ENCODE peak calls at places on chromosomes 13 and 19, in four cellular contexts. One of them, this sample, is unnamed.

GRCh38 chr19:38932425-38933179 is 1.9 kb downstream of the MRPS12 start:
- DNase-seq in kidney glomerular epithelial cell: no peak
- DNase-seq in Caco-2: no peak
- DNase-seq in Ammon's horn: no peak
- DNase-seq in this sample: no peak

GRCh38 chr19:734716-735115 is 16.2 kb upstream of the MISP start:
- DNase-seq in Caco-2: no peak
- DNase-seq in Ammon's horn: no peak
- DNase-seq in kidney glomerular epithelial cell: peak; percentile 59
- DNase-seq in this sample: no peak

GRCh38 chr13:41492432-41493267 is 35.3 kb downstream of the RGCC start:
- DNase-seq in Ammon's horn: no peak
- DNase-seq in kidney glomerular epithelial cell: no peak
- DNase-seq in Caco-2: no peak
- DNase-seq in this sample: no peak

GRCh38 chr13:73610799-73611592 is 523.2 kb downstream of the KLF12 start:
- DNase-seq in kidney glomerular epithelial cell: no peak
- DNase-seq in Ammon's horn: no peak
- DNase-seq in Caco-2: no peak
- DNase-seq in this sample: peak; percentile 63

GRCh38 chr19:14761607-14762006 is 16.8 kb downstream of the ADGRE2 start:
- DNase-seq in kidney glomerular epithelial cell: no peak
- DNase-seq in Ammon's horn: no peak
- DNase-seq in Caco-2: no peak
- DNase-seq in this sample: no peak

GRCh38 chr13:52599853-52600603 is 42.2 kb upstream of the HNRNPA1L2 start:
- DNase-seq in Caco-2: peak; percentile 52
- DNase-seq in kidney glomerular epithelial cell: peak; percentile 1
- DNase-seq in Ammon's horn: peak; percentile 42
- DNase-seq in this sample: peak; percentile 32

GRCh38 chr13:20191902-20192469 is 752 bp downstream of the GJB2 start:
- DNase-seq in Caco-2: no peak
- DNase-seq in kidney glomerular epithelial cell: peak; percentile 10
- DNase-seq in Ammon's horn: no peak
- DNase-seq in this sample: peak; percentile 56

GRCh38 chr13:96994030-96994848 is at the start of gene OXGR1:
- DNase-seq in kidney glomerular epithelial cell: peak; percentile 23
- DNase-seq in Caco-2: no peak
- DNase-seq in Ammon's horn: peak; percentile 29
- DNase-seq in this sample: no peak

GRCh38 chr13:39016789-39017188 is 21.1 kb downstream of the PROSER1 start:
- DNase-seq in Ammon's horn: peak; percentile 72
- DNase-seq in kidney glomerular epithelial cell: peak; percentile 25
- DNase-seq in Caco-2: no peak
- DNase-seq in this sample: peak; percentile 37

GRCh38 chr13:111551421-111551820 is 231.0 kb downstream of the TEX29 start:
- DNase-seq in kidney glomerular epithelial cell: no peak
- DNase-seq in Ammon's horn: no peak
- DNase-seq in Caco-2: no peak
- DNase-seq in this sample: no peak

GRCh38 chr19:38388310-38389100 is at the start of gene SPRED3:
- DNase-seq in kidney glomerular epithelial cell: peak; percentile 62
- DNase-seq in Ammon's horn: peak; percentile 46
- DNase-seq in Caco-2: peak; percentile 66
- DNase-seq in this sample: no peak

GRCh38 chr13:80923907-80924306 is 583.0 kb upstream of the SPRY2 start:
- DNase-seq in Caco-2: no peak
- DNase-seq in Ammon's horn: peak; percentile 15
- DNase-seq in kidney glomerular epithelial cell: no peak
- DNase-seq in this sample: no peak

GRCh38 chr13:30963794-30964193 is 31.3 kb downstream of the TEX26 start:
- DNase-seq in kidney glomerular epithelial cell: no peak
- DNase-seq in Ammon's horn: no peak
- DNase-seq in Caco-2: no peak
- DNase-seq in this sample: peak; percentile 4

GRCh38 chr19:35045667-35046300 is 4.3 kb downstream of the HPN start:
- DNase-seq in kidney glomerular epithelial cell: no peak
- DNase-seq in Ammon's horn: peak; percentile 74
- DNase-seq in Caco-2: no peak
- DNase-seq in this sample: peak; percentile 35

GRCh38 chr13:42056146-42056545 is 7.7 kb downstream of the DGKH start:
- DNase-seq in Caco-2: no peak
- DNase-seq in kidney glomerular epithelial cell: no peak
- DNase-seq in Ammon's horn: no peak
- DNase-seq in this sample: no peak

GRCh38 chr13:30714629-30715028 is 20.7 kb upstream of the ALOX5AP start:
- DNase-seq in Ammon's horn: no peak
- DNase-seq in kidney glomerular epithelial cell: no peak
- DNase-seq in Caco-2: no peak
- DNase-seq in this sample: no peak

GRCh38 chr19:14550201-14550754 is 20.9 kb downstream of the TECR start:
- DNase-seq in Ammon's horn: no peak
- DNase-seq in Caco-2: no peak
- DNase-seq in kidney glomerular epithelial cell: peak; percentile 48
- DNase-seq in this sample: peak; percentile 58

GRCh38 chr13:78595819-78596700 is 7.3 kb downstream of the POU4F1 start:
- DNase-seq in Ammon's horn: no peak
- DNase-seq in Caco-2: no peak
- DNase-seq in kidney glomerular epithelial cell: no peak
- DNase-seq in this sample: no peak

GRCh38 chr19:39347332-39348227 is 5.4 kb downstream of the SAMD4B start:
- DNase-seq in Caco-2: no peak
- DNase-seq in Ammon's horn: no peak
- DNase-seq in kidney glomerular epithelial cell: no peak
- DNase-seq in this sample: no peak

GRCh38 chr13:105073041-105073440 is 1462.4 kb downstream of the EFNB2 start:
- DNase-seq in kidney glomerular epithelial cell: no peak
- DNase-seq in Caco-2: no peak
- DNase-seq in Ammon's horn: no peak
- DNase-seq in this sample: no peak

GRCh38 chr19:31296741-31297390 is 52.4 kb downstream of the TSHZ3 start:
- DNase-seq in kidney glomerular epithelial cell: no peak
- DNase-seq in Ammon's horn: no peak
- DNase-seq in Caco-2: peak; percentile 11
- DNase-seq in this sample: no peak

GRCh38 chr19:55398200-55398947 is 9.2 kb downstream of the UBE2S start:
- DNase-seq in Caco-2: no peak
- DNase-seq in Ammon's horn: no peak
- DNase-seq in kidney glomerular epithelial cell: no peak
- DNase-seq in this sample: no peak

GRCh38 chr13:74250738-74251190 is 116.6 kb upstream of the KLF12 start:
- DNase-seq in Ammon's horn: no peak
- DNase-seq in Caco-2: no peak
- DNase-seq in kidney glomerular epithelial cell: no peak
- DNase-seq in this sample: peak; percentile 88

GRCh38 chr13:57253551-57253950 is 86.6 kb downstream of the PRR20E start:
- DNase-seq in Ammon's horn: no peak
- DNase-seq in kidney glomerular epithelial cell: no peak
- DNase-seq in Caco-2: no peak
- DNase-seq in this sample: no peak

GRCh38 chr13:110535526-110535925 is 26.0 kb downstream of the RAB20 start:
- DNase-seq in Ammon's horn: no peak
- DNase-seq in kidney glomerular epithelial cell: no peak
- DNase-seq in Caco-2: no peak
- DNase-seq in this sample: no peak

GRCh38 chr19:46717034-46717715 is at the start of gene PRKD2:
- DNase-seq in Caco-2: peak; percentile 91
- DNase-seq in kidney glomerular epithelial cell: peak; percentile 47
- DNase-seq in Ammon's horn: peak; percentile 86
- DNase-seq in this sample: peak; percentile 72